ENCODE peak calls at places on chromosomes 2 and 18, in nine cellular contexts. O is M059J; V is stimulated activated CD4-positive, alpha-beta T cell treated with anti-CD3 and anti-CD28 coated beads, Interleukin-15, amount 100 ng/mL, for 1 hour; L is NCI-H1436; G is uterus; K is stimulated activated CD8-positive, alpha-beta memory T cell treated with anti-CD3 and anti-CD28 coated beads, Interleukin-15, amount 100 ng/mL, for 24 hours; P is NCI-H1694 treated with DMSO at 0.1 percent for 48 hours; C is EL; A is NCI-H1092. T is an unnamed sample.

GRCh38 chr18:77206676-77207370 is 42.8 kb upstream of the GALR1 start:
- DNase-seq in K (no peak), P (no peak), O (peak; percentile 82), G (peak; percentile 77), V (no peak), A (no peak), C (peak; percentile 71), L (no peak), T (no peak)

GRCh38 chr2:69222984-69223658 is 163.9 kb downstream of the GFPT1 start:
- DNase-seq in A (no peak), G (no peak), C (peak; percentile 54), L (peak; percentile 4), O (peak; percentile 84), V (no peak), K (no peak), P (no peak), T (no peak)

GRCh38 chr18:26088482-26088881 is 1.9 kb downstream of the SS18 start:
- DNase-seq in O (peak; percentile 6), C (peak; percentile 15), P (no peak), L (no peak), A (no peak), G (no peak), V (no peak), K (no peak), T (no peak)

GRCh38 chr2:55973673-55974072 is 50.1 kb upstream of the EFEMP1 start:
- DNase-seq in O (no peak), G (no peak), L (no peak), A (no peak), C (no peak), V (no peak), P (no peak), K (no peak), T (no peak)

GRCh38 chr2:54657664-54658083 is 65.8 kb upstream of the EML6 start:
- DNase-seq in A (no peak), C (peak; percentile 38), L (peak; percentile 4), O (peak; percentile 27), G (peak; percentile 67), K (no peak), V (peak; percentile 10), P (no peak), T (no peak)

GRCh38 chr2:200405599-200406298 is 99.3 kb downstream of the SPATS2L start:
- DNase-seq in K (no peak), P (no peak), C (peak; percentile 89), G (no peak), A (no peak), V (no peak), O (peak; percentile 94), L (peak; percentile 13), T (no peak)

GRCh38 chr18:40810371-40810770 is 1144.7 kb upstream of the PIK3C3 start:
- DNase-seq in V (no peak), O (peak; percentile 88), P (no peak), L (peak; percentile 31), A (no peak), K (no peak), C (no peak), G (no peak), T (no peak)

GRCh38 chr2:235050992-235051351 is 99.2 kb downstream of the SH3BP4 start:
- DNase-seq in V (no peak), O (peak; percentile 99), C (peak; percentile 96), P (peak; percentile 93), A (peak; percentile 62), L (peak; percentile 95), G (peak; percentile 81), K (no peak), T (no peak)

GRCh38 chr18:24231773-24232735 is 93.2 kb downstream of the CABYR start:
- DNase-seq in K (no peak), V (no peak), G (peak; percentile 68), C (peak; percentile 4), A (no peak), O (peak; percentile 36), L (no peak), P (no peak), T (no peak)

GRCh38 chr2:176272870-176273269 is 3.6 kb downstream of the MTX2 start:
- DNase-seq in V (no peak), P (no peak), L (no peak), K (no peak), O (no peak), C (no peak), A (no peak), G (no peak), T (no peak)

GRCh38 chr2:139469985-139470384 is 689.8 kb upstream of the NXPH2 start:
- DNase-seq in C (no peak), G (no peak), A (no peak), P (no peak), O (no peak), V (no peak), L (no peak), K (no peak), T (no peak)

GRCh38 chr2:44335806-44336538 is 25.3 kb downstream of the PREPL start:
- DNase-seq in V (no peak), P (no peak), A (no peak), C (peak; percentile 59), L (no peak), K (no peak), O (peak; percentile 39), G (no peak), T (no peak)

GRCh38 chr2:44649426-44649825 is 287.7 kb downstream of the CAMKMT start:
- DNase-seq in A (no peak), G (no peak), L (no peak), V (no peak), C (no peak), O (no peak), P (no peak), K (no peak), T (no peak)

GRCh38 chr2:3430211-3430610 is 50.7 kb downstream of the TRAPPC12 start:
- DNase-seq in G (no peak), C (no peak), K (no peak), P (no peak), L (no peak), A (no peak), O (no peak), V (no peak), T (no peak)

GRCh38 chr2:112147796-112148195 is 9.6 kb downstream of the FBLN7 start:
- DNase-seq in A (no peak), K (no peak), P (no peak), O (no peak), G (no peak), C (no peak), L (no peak), V (no peak), T (no peak)

GRCh38 chr18:8176554-8176953 is 432.7 kb upstream of the RAB12 start:
- DNase-seq in K (no peak), G (no peak), L (no peak), P (no peak), C (no peak), O (peak; percentile 32), V (no peak), A (no peak), T (no peak)

GRCh38 chr2:44744961-44745360 is 196.5 kb upstream of the SIX3 start:
- DNase-seq in K (no peak), P (no peak), G (no peak), O (no peak), C (no peak), L (no peak), V (no peak), A (no peak), T (no peak)

GRCh38 chr2:184154438-184154837 is 443.9 kb upstream of the ZNF804A start:
- DNase-seq in O (no peak), K (no peak), C (peak; percentile 21), G (no peak), P (no peak), V (no peak), L (no peak), A (no peak), T (no peak)

GRCh38 chr2:135149251-135149650 is 97.2 kb downstream of the RAB3GAP1 start:
- DNase-seq in V (no peak), O (peak; percentile 31), G (no peak), A (no peak), P (no peak), C (peak; percentile 53), L (no peak), K (no peak), T (no peak)

GRCh38 chr2:35946431-35946991 is 409.1 kb upstream of the CRIM1 start:
- DNase-seq in L (no peak), P (no peak), V (no peak), G (no peak), A (no peak), K (no peak), C (no peak), O (no peak), T (no peak)

GRCh38 chr2:127108090-127108523 is 1.2 kb upstream of the BIN1 start:
- DNase-seq in L (no peak), V (no peak), P (no peak), K (no peak), G (no peak), A (no peak), O (no peak), C (no peak), T (no peak)

GRCh38 chr2:150388289-150388625 is 99.2 kb downstream of the RND3 start:
- DNase-seq in C (no peak), V (no peak), L (no peak), G (no peak), O (no peak), K (no peak), P (no peak), A (no peak), T (no peak)

GRCh38 chr18:12839057-12839525 is 44.9 kb downstream of the PTPN2 start:
- DNase-seq in G (no peak), A (no peak), P (no peak), C (no peak), L (no peak), V (no peak), K (no peak), O (peak; percentile 58), T (no peak)

GRCh38 chr2:142130111-142131015 is 453 bp downstream of the LRP1B start:
- DNase-seq in L (peak; percentile 8), G (peak; percentile 20), P (peak; percentile 44), A (peak; percentile 25), V (no peak), O (peak; percentile 43), K (no peak), C (peak; percentile 32), T (no peak)

GRCh38 chr2:236309669-236310029 is 45.4 kb upstream of the ASB18 start:
- DNase-seq in C (peak; percentile 22), L (no peak), O (peak; percentile 19), V (no peak), P (peak; percentile 9), A (no peak), K (no peak), G (no peak), T (no peak)

GRCh38 chr2:235082939-235083338 is 131.1 kb downstream of the SH3BP4 start:
- DNase-seq in L (no peak), P (no peak), V (no peak), K (no peak), O (no peak), G (no peak), A (no peak), C (no peak), T (no peak)

GRCh38 chr2:27920148-27920885 is 29.8 kb downstream of the BABAM2 start:
- DNase-seq in C (peak; percentile 60), A (no peak), V (no peak), K (no peak), P (no peak), L (no peak), O (peak; percentile 31), G (no peak), T (no peak)

GRCh38 chr2:212536385-212537310 is 2.0 kb downstream of the ERBB4 start:
- DNase-seq in G (no peak), A (no peak), K (no peak), P (peak; percentile 18), O (no peak), L (no peak), V (no peak), C (peak; percentile 10), T (no peak)

GRCh38 chr2:240157147-240157470 is 16.7 kb upstream of the OTOS start:
- DNase-seq in V (no peak), O (no peak), K (no peak), P (no peak), G (no peak), A (no peak), C (no peak), L (no peak), T (no peak)

GRCh38 chr2:39127973-39128372 is 7.1 kb upstream of the SOS1 start:
- DNase-seq in G (no peak), K (no peak), L (no peak), P (no peak), V (no peak), O (peak; percentile 25), C (no peak), A (no peak), T (no peak)

GRCh38 chr2:126220336-126220735 is 435.6 kb upstream of the GYPC start:
- DNase-seq in G (no peak), K (no peak), C (peak; percentile 22), P (no peak), V (no peak), L (no peak), O (peak; percentile 68), A (no peak), T (no peak)

T was measured in activated CD8-positive, alpha-beta memory T cell treated with anti-CD3 and anti-CD28 coated beads for 1 hour.